ENCODE peak calls at places on chromosomes 16 and 17, in seven cellular contexts. E is WERI-Rb-1, V is fibroblast of the aortic adventitia, I is AG04450, R is pancreas, Z is mesothelial cell of epicardium, Q is nephron progenitor cell. U is an unnamed sample.

GRCh38 chr17:57355090-57355859 is 99.0 kb downstream of the MSI2 start:
- DNase-seq in E (no peak), V (no peak), I (no peak), R (no peak), Z (no peak), Q (no peak), U (no peak)

GRCh38 chr17:16212793-16213192 is 2.5 kb downstream of the NCOR1 start:
- DNase-seq in E (no peak), V (no peak), I (no peak), R (no peak), Z (no peak), Q (no peak), U (no peak)

GRCh38 chr17:42566215-42566872 is 556 bp upstream of the MLX start:
- DNase-seq in E (peak), V (no peak), I (no peak), R (no peak), Z (no peak), Q (no peak), U (no peak)

GRCh38 chr17:39782481-39782880 is 44.7 kb downstream of the GRB7 start:
- DNase-seq in E (no peak), V (peak), I (no peak), R (no peak), Z (no peak), Q (no peak), U (peak)

GRCh38 chr17:78144146-78144719 is 2.0 kb upstream of the C17orf99 start:
- DNase-seq in E (no peak), V (peak), I (peak), R (peak), Z (no peak), Q (no peak), U (peak)

GRCh38 chr16:12259258-12259657 is 282.7 kb downstream of the SNX29 start:
- DNase-seq in E (no peak), V (no peak), I (no peak), R (no peak), Z (no peak), Q (no peak), U (no peak)

GRCh38 chr16:63403792-63404191 is 1367.6 kb upstream of the CDH8 start:
- DNase-seq in E (no peak), V (no peak), I (no peak), R (no peak), Z (no peak), Q (no peak), U (no peak)

GRCh38 chr17:68910256-68910705 is 44.9 kb downstream of the ABCA8 start:
- DNase-seq in E (no peak), V (peak), I (no peak), R (no peak), Z (no peak), Q (no peak), U (no peak)

GRCh38 chr16:63655846-63656245 is 1466.0 kb downstream of the CDH11 start:
- DNase-seq in E (no peak), V (no peak), I (no peak), R (no peak), Z (no peak), Q (no peak), U (no peak)

GRCh38 chr16:65579050-65579449 is 457.2 kb upstream of the CDH11 start:
- DNase-seq in E (no peak), V (no peak), I (no peak), R (no peak), Z (no peak), Q (no peak), U (no peak)

GRCh38 chr17:73400915-73401545 is 89.2 kb upstream of the CDC42EP4 start:
- DNase-seq in E (no peak), V (no peak), I (no peak), R (no peak), Z (no peak), Q (no peak), U (no peak)

GRCh38 chr17:44623070-44623725 is 33.1 kb upstream of the MEIOC start:
- DNase-seq in E (no peak), V (no peak), I (no peak), R (no peak), Z (no peak), Q (no peak), U (no peak)
- TF ChIP-seq CTCF in E (peak), V (no peak), I (no peak), R (no peak), Z (no peak), Q (no peak), U (no peak)

GRCh38 chr17:44014437-44015172 is at the start of gene TMEM101:
- DNase-seq in E (peak), V (peak), I (peak), R (peak), Z (peak), Q (peak), U (peak)
- TF ChIP-seq CTCF in E (no peak), V (no peak), I (no peak), R (no peak), Z (no peak), Q (no peak), U (no peak)

GRCh38 chr17:48261297-48261880 is 153.8 kb downstream of the SNX11 start:
- DNase-seq in E (peak), V (no peak), I (no peak), R (no peak), Z (no peak), Q (peak), U (peak)
- TF ChIP-seq CTCF in E (peak), V (peak), I (peak), R (no peak), Z (peak), Q (peak), U (peak)

DNA sequence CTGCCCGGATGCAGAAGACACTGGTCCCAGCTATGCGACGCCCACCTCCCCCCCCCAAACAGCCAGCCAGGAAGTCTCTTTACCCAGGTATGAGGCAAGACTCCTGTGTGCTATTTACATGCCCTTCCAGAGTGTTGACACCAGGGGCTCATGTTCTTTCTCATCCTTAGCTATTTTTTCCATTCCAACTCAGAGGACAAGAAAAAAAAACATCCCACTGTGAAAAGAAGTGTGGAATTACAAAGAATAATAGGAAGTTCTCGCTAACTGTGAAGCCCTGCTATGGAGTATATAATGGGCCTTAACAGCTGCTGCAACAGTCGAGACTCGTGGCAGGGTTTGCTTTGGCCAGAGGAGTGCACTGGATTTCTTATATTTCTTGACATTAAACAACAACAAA is 584.9 kb downstream of the CDH13 start:
- DNase-seq in E (no peak), V (no peak), I (no peak), R (no peak), Z (no peak), Q (no peak), U (no peak)
- TF ChIP-seq CTCF in E (no peak), V (no peak), I (no peak), R (no peak), Z (no peak), Q (no peak), U (no peak)

GRCh38 chr17:1560582-1561170 is 1.9 kb downstream of the PITPNA start:
- DNase-seq in E (no peak), V (no peak), I (no peak), R (no peak), Z (no peak), Q (no peak), U (no peak)

GRCh38 chr17:1562178-1562643 is 381 bp downstream of the PITPNA start:
- DNase-seq in E (peak), V (no peak), I (no peak), R (peak), Z (no peak), Q (no peak), U (no peak)

GRCh38 chr17:1559743-1560581 is 2.6 kb downstream of the PITPNA start:
- DNase-seq in E (no peak), V (no peak), I (no peak), R (no peak), Z (no peak), Q (no peak), U (no peak)

GRCh38 chr17:1563786-1564613 is 1.4 kb upstream of the PITPNA start:
- DNase-seq in E (no peak), V (no peak), I (no peak), R (no peak), Z (no peak), Q (no peak), U (no peak)

DNA sequence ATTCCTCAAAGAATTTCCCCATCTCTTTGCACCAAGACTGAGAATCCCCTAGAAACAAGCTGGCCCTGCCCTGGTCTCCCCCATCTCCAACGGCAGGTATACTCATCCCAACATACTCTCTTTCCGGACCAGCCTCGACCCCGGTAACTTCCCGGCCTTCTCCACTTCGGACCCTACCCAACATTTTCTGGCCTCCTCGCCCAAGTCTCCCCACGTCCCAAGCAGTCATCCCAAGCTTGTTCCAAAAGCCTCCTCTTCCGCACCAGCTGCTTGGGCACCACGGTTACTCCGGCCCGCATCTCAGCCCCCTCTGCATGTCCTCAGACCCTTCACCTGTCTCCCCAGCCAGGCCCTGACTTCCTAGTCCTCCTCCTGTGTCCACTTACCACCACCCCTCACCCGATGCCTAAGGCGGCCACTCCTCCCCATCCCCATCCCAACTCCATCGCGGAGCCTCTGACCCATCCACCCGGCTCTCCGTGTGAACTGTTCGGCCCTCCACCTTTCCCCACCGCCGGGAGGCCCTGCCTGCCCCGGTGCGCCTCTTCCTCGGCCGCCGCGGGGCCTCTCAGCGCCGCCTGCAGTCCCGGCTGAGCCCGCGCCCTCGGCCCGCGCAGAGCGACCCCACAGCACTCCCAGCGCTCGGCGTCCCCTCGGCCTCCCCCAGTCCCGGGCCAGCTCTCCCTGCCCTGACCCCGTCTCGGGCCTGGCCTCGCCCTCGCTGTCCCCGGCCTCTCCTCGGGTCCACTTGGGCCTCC is 993 bp downstream of the PITPNA start:
- DNase-seq in E (no peak), V (no peak), I (no peak), R (peak), Z (no peak), Q (peak), U (peak)
- TF ChIP-seq CTCF in E (peak), V (peak), I (peak), R (no peak), Z (no peak), Q (no peak), U (no peak)

GRCh38 chr16:80527297-80527696 is 13.5 kb upstream of the DYNLRB2 start:
- DNase-seq in E (peak), V (peak), I (no peak), R (no peak), Z (no peak), Q (peak), U (peak)
- TF ChIP-seq CTCF in E (no peak), V (peak), I (peak), R (no peak), Z (no peak), Q (peak), U (no peak)

GRCh38 chr17:74454197-74455024 is 12.0 kb upstream of the CD300A start:
- DNase-seq in E (peak), V (peak), I (peak), R (peak), Z (peak), Q (peak), U (peak)
- TF ChIP-seq CTCF in E (no peak), V (peak), I (no peak), R (no peak), Z (peak), Q (no peak), U (no peak)

GRCh38 chr16:46688101-46688656 is 799 bp downstream of the VPS35 start:
- DNase-seq in E (no peak), V (peak), I (no peak), R (no peak), Z (no peak), Q (no peak), U (no peak)
- TF ChIP-seq CTCF in E (no peak), V (no peak), I (no peak), R (no peak), Z (no peak), Q (peak), U (no peak)

U was measured in Calu3.